ENCODE peak calls at places on chromosome X, in nine cellular contexts. One of them, this sample, is unnamed.

GRCh38 chrX:9447906-9448305 is 17.0 kb upstream of the TBL1X start:
- DNase-seq in AG10803: no peak
- DNase-seq in RWPE2: no peak
- DNase-seq in endothelial cell of umbilical vein: no peak
- DNase-seq in astrocyte of the spinal cord: no peak
- DNase-seq in gastrocnemius medialis: no peak
- DNase-seq in heart right ventricle: no peak
- DNase-seq in D721Med: no peak
- DNase-seq in WTC11: no peak
- DNase-seq in this sample: no peak

GRCh38 chrX:136196691-136197155 is 49.4 kb downstream of the FHL1 start:
- DNase-seq in AG10803: no peak
- DNase-seq in RWPE2: no peak
- DNase-seq in endothelial cell of umbilical vein: no peak
- DNase-seq in astrocyte of the spinal cord: no peak
- DNase-seq in gastrocnemius medialis: no peak
- DNase-seq in heart right ventricle: peak
- DNase-seq in D721Med: no peak
- DNase-seq in WTC11: no peak
- DNase-seq in this sample: no peak

GRCh38 chrX:48802089-48802812 is 384 bp downstream of the HDAC6 start:
- DNase-seq in AG10803: peak
- DNase-seq in RWPE2: peak
- DNase-seq in endothelial cell of umbilical vein: peak
- DNase-seq in astrocyte of the spinal cord: peak
- DNase-seq in gastrocnemius medialis: peak
- DNase-seq in heart right ventricle: peak
- DNase-seq in D721Med: peak
- DNase-seq in WTC11: peak
- DNase-seq in this sample: peak

GRCh38 chrX:41086627-41086932 is 1.3 kb downstream of the USP9X start:
- DNase-seq in AG10803: no peak
- DNase-seq in RWPE2: no peak
- DNase-seq in endothelial cell of umbilical vein: no peak
- DNase-seq in astrocyte of the spinal cord: no peak
- DNase-seq in gastrocnemius medialis: no peak
- DNase-seq in heart right ventricle: no peak
- DNase-seq in D721Med: no peak
- DNase-seq in WTC11: no peak
- DNase-seq in this sample: no peak

GRCh38 chrX:84924624-84925023 is 79.1 kb upstream of the APOOL start:
- DNase-seq in AG10803: no peak
- DNase-seq in RWPE2: no peak
- DNase-seq in endothelial cell of umbilical vein: no peak
- DNase-seq in astrocyte of the spinal cord: no peak
- DNase-seq in gastrocnemius medialis: no peak
- DNase-seq in heart right ventricle: no peak
- DNase-seq in D721Med: no peak
- DNase-seq in WTC11: no peak
- DNase-seq in this sample: no peak

GRCh38 chrX:136447308-136447707 is 40.4 kb upstream of the BRS3 start:
- DNase-seq in AG10803: no peak
- DNase-seq in RWPE2: no peak
- DNase-seq in endothelial cell of umbilical vein: no peak
- DNase-seq in astrocyte of the spinal cord: no peak
- DNase-seq in gastrocnemius medialis: no peak
- DNase-seq in heart right ventricle: no peak
- DNase-seq in D721Med: no peak
- DNase-seq in WTC11: no peak
- DNase-seq in this sample: no peak

GRCh38 chrX:22634081-22634480 is 361.4 kb downstream of the CBLL2 start:
- DNase-seq in AG10803: peak
- DNase-seq in RWPE2: no peak
- DNase-seq in endothelial cell of umbilical vein: no peak
- DNase-seq in astrocyte of the spinal cord: peak
- DNase-seq in gastrocnemius medialis: no peak
- DNase-seq in heart right ventricle: no peak
- DNase-seq in D721Med: no peak
- DNase-seq in WTC11: no peak
- DNase-seq in this sample: peak

GRCh38 chrX:22392176-22392814 is 119.6 kb downstream of the CBLL2 start:
- DNase-seq in AG10803: no peak
- DNase-seq in RWPE2: no peak
- DNase-seq in endothelial cell of umbilical vein: no peak
- DNase-seq in astrocyte of the spinal cord: peak
- DNase-seq in gastrocnemius medialis: no peak
- DNase-seq in heart right ventricle: no peak
- DNase-seq in D721Med: no peak
- DNase-seq in WTC11: no peak
- DNase-seq in this sample: no peak

GRCh38 chrX:13419276-13419675 is 99.4 kb upstream of the ATXN3L start:
- DNase-seq in AG10803: no peak
- DNase-seq in RWPE2: no peak
- DNase-seq in endothelial cell of umbilical vein: no peak
- DNase-seq in astrocyte of the spinal cord: no peak
- DNase-seq in gastrocnemius medialis: no peak
- DNase-seq in heart right ventricle: no peak
- DNase-seq in D721Med: no peak
- DNase-seq in WTC11: no peak
- DNase-seq in this sample: no peak

GRCh38 chrX:12206413-12206812 is 68.1 kb downstream of the FRMPD4 start:
- DNase-seq in AG10803: no peak
- DNase-seq in RWPE2: no peak
- DNase-seq in endothelial cell of umbilical vein: no peak
- DNase-seq in astrocyte of the spinal cord: no peak
- DNase-seq in gastrocnemius medialis: no peak
- DNase-seq in heart right ventricle: no peak
- DNase-seq in D721Med: no peak
- DNase-seq in WTC11: no peak
- DNase-seq in this sample: no peak

GRCh38 chrX:132961511-132961910 is 3.1 kb upstream of the HS6ST2 start:
- DNase-seq in AG10803: no peak
- DNase-seq in RWPE2: no peak
- DNase-seq in endothelial cell of umbilical vein: no peak
- DNase-seq in astrocyte of the spinal cord: no peak
- DNase-seq in gastrocnemius medialis: no peak
- DNase-seq in heart right ventricle: no peak
- DNase-seq in D721Med: no peak
- DNase-seq in WTC11: no peak
- DNase-seq in this sample: no peak
- TF ChIP-seq CTCF in AG10803: no peak
- TF ChIP-seq CTCF in RWPE2: no peak
- TF ChIP-seq CTCF in endothelial cell of umbilical vein: no peak
- TF ChIP-seq CTCF in astrocyte of the spinal cord: no peak
- TF ChIP-seq CTCF in gastrocnemius medialis: no peak
- TF ChIP-seq CTCF in heart right ventricle: no peak
- TF ChIP-seq CTCF in D721Med: no peak
- TF ChIP-seq CTCF in WTC11: no peak
- TF ChIP-seq CTCF in this sample: no peak

GRCh38 chrX:107324493-107325310 is 118.3 kb downstream of the DNAAF6 start:
- DNase-seq in AG10803: no peak
- DNase-seq in RWPE2: no peak
- DNase-seq in endothelial cell of umbilical vein: peak
- DNase-seq in astrocyte of the spinal cord: peak
- DNase-seq in gastrocnemius medialis: no peak
- DNase-seq in heart right ventricle: peak
- DNase-seq in D721Med: no peak
- DNase-seq in WTC11: peak
- DNase-seq in this sample: peak
- TF ChIP-seq CTCF in AG10803: peak
- TF ChIP-seq CTCF in RWPE2: no peak
- TF ChIP-seq CTCF in endothelial cell of umbilical vein: no peak
- TF ChIP-seq CTCF in astrocyte of the spinal cord: peak
- TF ChIP-seq CTCF in gastrocnemius medialis: no peak
- TF ChIP-seq CTCF in heart right ventricle: no peak
- TF ChIP-seq CTCF in D721Med: no peak
- TF ChIP-seq CTCF in WTC11: no peak
- TF ChIP-seq CTCF in this sample: peak

DNA sequence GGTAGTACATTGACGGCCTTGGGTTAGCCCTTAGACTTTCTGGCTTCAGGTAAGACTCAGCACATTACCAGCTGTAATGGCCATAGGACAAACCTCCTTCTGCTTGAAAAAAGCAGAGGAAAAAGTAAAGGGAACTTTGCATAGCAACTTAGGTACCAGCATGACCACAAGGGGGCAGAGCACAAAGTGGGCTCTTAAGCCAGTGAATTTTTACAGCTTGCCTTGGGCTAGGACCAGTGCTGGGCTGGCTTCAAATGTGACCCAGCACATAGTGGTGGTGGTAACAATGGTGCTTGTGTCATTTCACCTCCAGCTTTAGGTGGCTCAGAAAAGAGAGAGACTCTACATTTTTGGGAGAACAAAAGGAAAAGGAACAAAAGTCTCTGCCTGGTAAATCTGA is 66.1 kb downstream of the KLHL4 start:
- DNase-seq in AG10803: no peak
- DNase-seq in RWPE2: no peak
- DNase-seq in endothelial cell of umbilical vein: peak
- DNase-seq in astrocyte of the spinal cord: no peak
- DNase-seq in gastrocnemius medialis: no peak
- DNase-seq in heart right ventricle: no peak
- DNase-seq in D721Med: no peak
- DNase-seq in WTC11: peak
- DNase-seq in this sample: peak
- TF ChIP-seq CTCF in AG10803: no peak
- TF ChIP-seq CTCF in RWPE2: peak
- TF ChIP-seq CTCF in endothelial cell of umbilical vein: peak
- TF ChIP-seq CTCF in astrocyte of the spinal cord: peak
- TF ChIP-seq CTCF in gastrocnemius medialis: no peak
- TF ChIP-seq CTCF in heart right ventricle: peak
- TF ChIP-seq CTCF in D721Med: no peak
- TF ChIP-seq CTCF in WTC11: peak
- TF ChIP-seq CTCF in this sample: peak

GRCh38 chrX:92260102-92260501 is 480.9 kb downstream of the PCDH11X start:
- DNase-seq in AG10803: no peak
- DNase-seq in RWPE2: no peak
- DNase-seq in endothelial cell of umbilical vein: no peak
- DNase-seq in astrocyte of the spinal cord: no peak
- DNase-seq in gastrocnemius medialis: no peak
- DNase-seq in heart right ventricle: no peak
- DNase-seq in D721Med: no peak
- DNase-seq in WTC11: peak
- DNase-seq in this sample: no peak
- TF ChIP-seq CTCF in AG10803: no peak
- TF ChIP-seq CTCF in RWPE2: no peak
- TF ChIP-seq CTCF in endothelial cell of umbilical vein: no peak
- TF ChIP-seq CTCF in astrocyte of the spinal cord: no peak
- TF ChIP-seq CTCF in gastrocnemius medialis: no peak
- TF ChIP-seq CTCF in heart right ventricle: no peak
- TF ChIP-seq CTCF in D721Med: no peak
- TF ChIP-seq CTCF in WTC11: no peak
- TF ChIP-seq CTCF in this sample: no peak

DNA sequence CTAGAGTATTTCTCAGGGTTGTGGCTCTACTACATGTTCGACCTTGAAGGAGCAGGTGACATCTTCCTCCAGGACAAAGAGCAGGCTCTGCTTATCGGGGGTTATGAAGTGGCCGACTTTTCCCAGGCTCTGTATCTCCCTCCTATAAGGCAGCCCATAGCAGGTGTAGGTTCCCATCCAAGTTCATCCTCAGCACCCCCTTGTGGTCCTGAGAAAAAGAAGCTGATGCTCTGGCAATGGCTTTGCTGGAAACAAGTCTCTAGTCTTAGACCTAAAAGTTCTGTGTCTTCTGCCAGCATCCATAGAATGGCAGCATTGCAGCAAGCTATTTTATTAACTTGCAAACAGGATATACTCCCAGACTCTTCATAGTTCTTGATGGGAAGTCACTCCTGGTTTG is 836.6 kb upstream of the PRKX start:
- DNase-seq in AG10803: no peak
- DNase-seq in RWPE2: no peak
- DNase-seq in endothelial cell of umbilical vein: no peak
- DNase-seq in astrocyte of the spinal cord: no peak
- DNase-seq in gastrocnemius medialis: no peak
- DNase-seq in heart right ventricle: no peak
- DNase-seq in D721Med: no peak
- DNase-seq in WTC11: peak
- DNase-seq in this sample: no peak
- TF ChIP-seq CTCF in AG10803: no peak
- TF ChIP-seq CTCF in RWPE2: no peak
- TF ChIP-seq CTCF in endothelial cell of umbilical vein: no peak
- TF ChIP-seq CTCF in astrocyte of the spinal cord: peak
- TF ChIP-seq CTCF in gastrocnemius medialis: no peak
- TF ChIP-seq CTCF in heart right ventricle: no peak
- TF ChIP-seq CTCF in D721Med: no peak
- TF ChIP-seq CTCF in WTC11: no peak
- TF ChIP-seq CTCF in this sample: no peak

DNA sequence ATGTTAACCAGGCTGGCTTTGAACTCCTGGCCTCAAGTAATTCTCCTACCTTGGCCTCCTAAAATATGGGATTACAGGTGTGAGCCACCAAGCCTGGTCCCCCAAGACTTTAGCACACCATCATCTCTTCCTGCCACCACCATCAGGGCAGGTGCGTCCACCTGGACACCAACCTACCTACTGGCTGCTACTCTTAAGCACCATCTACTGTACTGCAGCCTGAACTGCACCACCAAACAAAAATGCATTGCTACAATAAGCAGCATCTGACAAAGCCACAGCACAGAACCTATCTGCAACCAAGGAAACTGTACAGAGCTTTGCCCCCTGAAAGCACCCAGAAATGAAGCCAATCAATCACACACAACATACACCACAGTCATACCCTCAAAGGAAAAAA is 139.7 kb downstream of the EFHC2 start:
- DNase-seq in AG10803: no peak
- DNase-seq in RWPE2: no peak
- DNase-seq in endothelial cell of umbilical vein: no peak
- DNase-seq in astrocyte of the spinal cord: no peak
- DNase-seq in gastrocnemius medialis: no peak
- DNase-seq in heart right ventricle: no peak
- DNase-seq in D721Med: no peak
- DNase-seq in WTC11: no peak
- DNase-seq in this sample: no peak
- TF ChIP-seq CTCF in AG10803: no peak
- TF ChIP-seq CTCF in RWPE2: no peak
- TF ChIP-seq CTCF in endothelial cell of umbilical vein: no peak
- TF ChIP-seq CTCF in astrocyte of the spinal cord: peak
- TF ChIP-seq CTCF in gastrocnemius medialis: no peak
- TF ChIP-seq CTCF in heart right ventricle: no peak
- TF ChIP-seq CTCF in D721Med: no peak
- TF ChIP-seq CTCF in WTC11: no peak
- TF ChIP-seq CTCF in this sample: no peak

GRCh38 chrX:123740006-123740405 is 7.2 kb upstream of the THOC2 start:
- DNase-seq in AG10803: no peak
- DNase-seq in RWPE2: no peak
- DNase-seq in endothelial cell of umbilical vein: no peak
- DNase-seq in astrocyte of the spinal cord: no peak
- DNase-seq in gastrocnemius medialis: no peak
- DNase-seq in heart right ventricle: no peak
- DNase-seq in D721Med: no peak
- DNase-seq in WTC11: no peak
- DNase-seq in this sample: no peak
- TF ChIP-seq CTCF in AG10803: no peak
- TF ChIP-seq CTCF in RWPE2: no peak
- TF ChIP-seq CTCF in endothelial cell of umbilical vein: no peak
- TF ChIP-seq CTCF in astrocyte of the spinal cord: no peak
- TF ChIP-seq CTCF in gastrocnemius medialis: no peak
- TF ChIP-seq CTCF in heart right ventricle: no peak
- TF ChIP-seq CTCF in D721Med: no peak
- TF ChIP-seq CTCF in WTC11: no peak
- TF ChIP-seq CTCF in this sample: no peak

GRCh38 chrX:119948381-119948780 is 4.8 kb upstream of the NKAP start:
- DNase-seq in AG10803: no peak
- DNase-seq in RWPE2: no peak
- DNase-seq in endothelial cell of umbilical vein: no peak
- DNase-seq in astrocyte of the spinal cord: no peak
- DNase-seq in gastrocnemius medialis: no peak
- DNase-seq in heart right ventricle: no peak
- DNase-seq in D721Med: no peak
- DNase-seq in WTC11: no peak
- DNase-seq in this sample: no peak
- TF ChIP-seq CTCF in AG10803: no peak
- TF ChIP-seq CTCF in RWPE2: no peak
- TF ChIP-seq CTCF in endothelial cell of umbilical vein: no peak
- TF ChIP-seq CTCF in astrocyte of the spinal cord: no peak
- TF ChIP-seq CTCF in gastrocnemius medialis: no peak
- TF ChIP-seq CTCF in heart right ventricle: no peak
- TF ChIP-seq CTCF in D721Med: peak
- TF ChIP-seq CTCF in WTC11: no peak
- TF ChIP-seq CTCF in this sample: no peak